ENCODE peak calls at places on chromosomes 13 and 19, in eight cellular contexts. F, X, E, L, D, C, R and N are unnamed samples. For H3K27me3, the result is how much of the 10 kb centered on the place peaks cover.

GRCh38 chr19:16456652-16457194 is 15.0 kb downstream of the EPS15L1 start:
- DNase-seq in D (no peak), E (no peak), C (peak), L (no peak), F (no peak), X (no peak), R (no peak), N (no peak)

GRCh38 chr13:37701972-37702371 is 103.4 kb upstream of the POSTN start:
- DNase-seq in E (no peak), L (no peak), R (no peak), D (no peak), X (no peak), C (peak), F (no peak), N (peak)

GRCh38 chr19:33134571-33135041 is 2.7 kb downstream of the WDR88 start:
- DNase-seq in C (no peak), E (no peak), D (peak), X (no peak), F (no peak), R (no peak), L (no peak), N (no peak)

GRCh38 chr13:92994056-92994455 is 232.6 kb upstream of the GPC6 start:
- DNase-seq in R (no peak), X (no peak), C (peak), F (no peak), D (no peak), E (no peak), L (no peak), N (peak)

GRCh38 chr19:55648657-55649578 is 906 bp downstream of the CCDC106 start:
- DNase-seq in R (no peak), C (no peak), X (no peak), F (no peak), E (no peak), D (no peak), L (no peak), N (no peak)

GRCh38 chr13:111480976-111481375 is 160.5 kb downstream of the TEX29 start:
- DNase-seq in E (no peak), X (no peak), C (no peak), L (no peak), R (no peak), D (no peak), F (no peak), N (no peak)

GRCh38 chr13:70107498-70108271 is at the start of gene ATXN8OS:
- DNase-seq in E (no peak), C (no peak), D (no peak), F (no peak), L (no peak), R (peak), X (no peak), N (no peak)

GRCh38 chr13:70237131-70237530 is 128.9 kb upstream of the KLHL1 start:
- DNase-seq in D (no peak), F (no peak), E (no peak), L (no peak), C (no peak), X (no peak), R (no peak), N (no peak)

GRCh38 chr19:49056101-49056901 is 1.2 kb downstream of the CGB7 start:
- DNase-seq in L (peak), D (peak), E (peak), F (peak), X (peak), C (peak), R (peak), N (no peak)

GRCh38 chr13:91133941-91134772 is 213.3 kb upstream of the MIR17HG start:
- DNase-seq in E (no peak), F (peak), C (peak), X (peak), L (peak), D (no peak), R (peak), N (peak)

GRCh38 chr13:106114981-106115554 is 420.4 kb downstream of the EFNB2 start:
- DNase-seq in C (no peak), R (no peak), L (no peak), D (no peak), E (no peak), F (no peak), X (no peak), N (peak)

GRCh38 chr13:73893833-73894232 is 240.4 kb downstream of the KLF12 start:
- DNase-seq in R (no peak), C (no peak), D (no peak), X (no peak), E (no peak), F (no peak), L (no peak), N (no peak)

GRCh38 chr13:74136089-74136658 is 2.0 kb upstream of the KLF12 start:
- DNase-seq in D (no peak), X (no peak), C (peak), R (peak), L (peak), E (peak), F (no peak), N (no peak)

GRCh38 chr13:94707400-94708021 is 4.8 kb downstream of the SOX21 start:
- DNase-seq in C (no peak), F (no peak), D (no peak), X (no peak), R (no peak), E (no peak), L (no peak), N (no peak)

GRCh38 chr13:67219113-67219512 is 11.0 kb downstream of the PCDH9 start:
- DNase-seq in D (no peak), X (no peak), E (no peak), R (no peak), L (no peak), C (no peak), F (no peak), N (no peak)

DNA sequence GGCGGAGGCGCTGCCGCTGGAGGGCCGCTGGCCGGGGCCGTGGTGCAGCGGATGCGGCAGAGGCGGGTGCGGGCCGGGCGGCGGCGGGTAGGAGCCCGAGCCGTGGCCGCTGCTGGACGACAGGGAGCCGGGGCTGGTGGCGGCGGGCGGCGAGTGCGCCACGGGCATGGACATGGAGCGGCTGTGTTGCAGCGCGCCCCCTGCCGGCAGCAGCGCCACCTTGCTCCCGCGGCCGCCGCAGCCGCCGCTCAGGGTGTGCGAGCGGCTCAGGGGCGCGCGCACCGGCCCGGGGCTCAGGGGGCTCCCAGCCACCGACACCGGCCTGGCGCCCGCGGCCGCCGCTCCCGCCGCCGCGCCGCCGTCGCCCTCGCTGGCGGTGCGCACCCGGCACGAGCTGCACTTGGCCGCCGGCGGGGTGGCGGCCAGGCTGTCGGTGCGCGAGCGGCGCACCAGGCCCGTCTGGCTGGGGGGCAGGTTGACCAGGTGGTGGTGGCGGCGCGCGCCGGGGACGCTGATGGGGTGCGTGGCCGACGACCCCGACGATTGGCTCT is 1.7 kb downstream of the IRS2 start:
- DNase-seq in C (peak), E (peak), F (peak), L (peak), R (peak), D (peak), X (no peak), N (no peak)
- TF ChIP-seq CTCF in C (peak), E (peak), F (no peak), L (peak), R (peak), D (peak), X (no peak), N (peak)

DNA sequence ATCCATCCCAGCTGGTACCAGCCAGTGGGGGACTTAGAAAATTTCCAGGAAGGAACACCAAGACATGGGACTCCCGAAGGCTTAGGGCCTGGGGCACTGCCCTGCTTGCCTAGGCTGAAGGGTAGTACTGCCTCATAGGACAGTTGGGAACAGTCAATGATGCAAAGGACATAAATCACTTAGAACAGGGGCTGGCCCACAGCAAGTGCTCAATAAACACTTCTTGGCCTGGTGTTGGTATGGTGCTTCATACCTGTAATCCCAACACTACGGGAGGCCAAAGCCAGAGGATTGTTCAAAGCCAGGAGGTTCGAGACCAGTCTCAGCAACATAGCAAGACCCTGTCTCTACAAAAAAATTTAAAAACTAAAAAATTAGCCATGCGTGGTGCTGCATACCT is 5.8 kb downstream of the KEAP1 start:
- DNase-seq in L (no peak), X (no peak), C (no peak), F (no peak), D (no peak), E (no peak), R (no peak), N (no peak)
- H3K27me3 ChIP-seq in L (under half), X (under half), C (under half), F (under half), D (under half), E (under half), R (under half), N (under half)

GRCh38 chr13:43787518-43787891 is 733 bp upstream of the ENOX1 start:
- DNase-seq in L (no peak), E (no peak), F (no peak), R (no peak), X (no peak), C (peak), D (no peak), N (no peak)

GRCh38 chr13:43785681-43786471 is 896 bp downstream of the ENOX1 start:
- DNase-seq in E (peak), R (peak), C (peak), F (peak), L (peak), X (peak), D (no peak), N (peak)

GRCh38 chr13:43786472-43786765 is 353 bp downstream of the ENOX1 start:
- DNase-seq in X (no peak), L (no peak), R (no peak), D (no peak), C (no peak), E (no peak), F (no peak), N (no peak)

GRCh38 chr13:43787998-43788397 is 1.2 kb upstream of the ENOX1 start:
- DNase-seq in R (no peak), D (no peak), C (peak), L (no peak), F (no peak), E (no peak), X (peak), N (no peak)

DNA sequence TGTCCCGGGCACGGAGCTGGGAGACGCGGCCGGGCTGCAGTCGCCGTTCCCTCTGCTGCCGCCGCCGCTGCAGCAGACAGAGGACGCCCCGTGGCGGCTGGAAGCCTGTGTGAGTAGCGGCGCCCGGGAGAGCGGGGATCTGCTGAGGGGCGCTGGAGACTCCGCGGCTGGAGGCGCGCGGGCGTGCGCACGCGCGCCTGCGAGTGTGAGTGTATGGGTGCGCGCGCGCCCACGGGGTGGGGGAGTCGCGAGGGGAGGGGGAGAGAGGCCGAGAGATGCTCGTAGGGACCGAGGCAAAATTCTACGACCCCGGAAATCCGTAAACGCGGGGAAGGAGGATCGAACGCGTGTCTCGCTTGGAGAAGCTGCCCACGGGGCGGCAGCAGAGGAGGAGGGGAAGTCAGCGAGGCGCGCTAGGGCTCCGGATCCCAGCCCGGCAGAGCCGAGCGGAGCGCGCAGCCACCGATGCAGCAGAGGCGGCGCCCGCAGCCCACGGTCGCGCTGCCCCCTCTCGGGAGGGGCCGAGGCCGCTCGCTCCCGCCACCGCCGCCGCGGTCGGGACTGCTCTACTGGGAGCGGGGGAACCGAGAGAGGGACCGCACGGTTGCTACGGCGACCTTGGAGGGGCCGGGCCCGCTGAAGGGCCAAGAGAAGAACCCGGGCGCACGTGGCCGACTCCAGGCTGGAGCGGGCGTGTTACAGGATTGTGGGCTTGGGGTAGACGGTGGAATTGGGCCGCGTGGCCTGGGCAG is at the start of gene ENOX1:
- DNase-seq in E (peak), R (peak), X (peak), L (peak), D (no peak), F (no peak), C (peak), N (peak)
- TF ChIP-seq CTCF in E (peak), R (peak), X (no peak), L (no peak), D (no peak), F (no peak), C (no peak), N (peak)

GRCh38 chr13:27967203-27967735 is 1.8 kb downstream of the CDX2 start:
- DNase-seq in R (no peak), E (no peak), C (no peak), F (no peak), X (no peak), D (no peak), L (no peak), N (no peak)
- H3K27me3 ChIP-seq in R (half or more), E (under half), C (half or more), F (under half), X (under half), D (under half), L (half or more), N (half or more)

GRCh38 chr13:28679628-28680027 is 20.7 kb downstream of the POMP start:
- DNase-seq in R (no peak), F (no peak), E (no peak), C (peak), X (no peak), D (no peak), L (no peak), N (no peak)
- TF ChIP-seq CTCF in R (peak), F (no peak), E (no peak), C (peak), X (no peak), D (peak), L (peak), N (peak)

DNA sequence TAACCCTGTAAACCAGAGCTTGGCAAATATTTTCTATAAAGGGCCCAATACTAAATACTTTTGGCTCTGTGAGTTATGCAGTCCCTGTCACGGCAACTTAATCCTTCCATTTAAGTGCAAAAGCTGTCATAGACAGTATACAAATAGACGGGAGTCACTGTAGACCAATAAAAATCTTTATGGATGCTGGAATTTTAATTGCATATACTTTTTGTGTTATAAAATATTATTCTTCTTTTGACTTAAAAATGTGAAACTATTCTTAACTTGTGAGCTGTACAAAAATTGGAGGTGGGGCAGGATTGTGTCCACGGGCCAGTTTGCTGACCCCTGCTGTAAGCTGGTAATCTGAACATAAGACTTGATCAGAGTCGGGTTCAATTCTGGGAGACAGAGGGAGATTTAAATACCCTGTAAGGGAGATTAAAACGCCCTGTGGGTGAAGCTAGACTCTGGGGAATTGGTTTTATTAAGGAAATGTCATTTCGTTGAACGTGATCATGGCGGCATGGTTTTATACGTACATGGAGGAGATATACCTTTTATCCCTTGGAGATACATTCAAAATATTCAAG is 21.7 kb downstream of the TNFSF14 start:
- DNase-seq in C (no peak), X (no peak), L (no peak), R (no peak), E (no peak), D (no peak), F (no peak), N (no peak)
- H3K27me3 ChIP-seq in C (under half), X (half or more), L (under half), R (under half), E (under half), D (under half), F (under half), N (under half)